ENCODE peak calls at places on chromosomes 5 and 9, in four cellular contexts. J is GM23248, H is OCI-LY7, C is PC-3. N is an unnamed sample.

GRCh38 chr9:121763561-121764370 is 112.3 kb downstream of the DAB2IP start:
- DNase-seq in J (no peak), H (no peak), C (no peak), N (peak; percentile 72)

GRCh38 chr5:176362098-176362442 is 506 bp upstream of the KIAA1191 start:
- DNase-seq in J (no peak), H (peak; percentile 53), C (no peak), N (no peak)

GRCh38 chr5:126656397-126657007 is 55.8 kb downstream of the PHAX start:
- DNase-seq in J (peak; percentile 71), H (peak; percentile 55), C (peak; percentile 48), N (peak; percentile 42)

GRCh38 chr9:107794259-107794658 is 304.7 kb upstream of the KLF4 start:
- DNase-seq in J (no peak), H (no peak), C (peak; percentile 22), N (no peak)

GRCh38 chr9:130867556-130867955 is 29.1 kb downstream of the QRFP start:
- DNase-seq in J (peak; percentile 49), H (no peak), C (no peak), N (no peak)

GRCh38 chr9:19161257-19162025 is 34.1 kb upstream of the PLIN2 start:
- DNase-seq in J (peak; percentile 95), H (no peak), C (peak; percentile 95), N (peak; percentile 97)

GRCh38 chr5:67089200-67089725 is 107.3 kb downstream of the CD180 start:
- DNase-seq in J (peak; percentile 50), H (no peak), C (peak; percentile 54), N (no peak)

GRCh38 chr5:123119334-123119986 is 30.4 kb downstream of the PRDM6 start:
- DNase-seq in J (peak; percentile 65), H (peak; percentile 4), C (no peak), N (peak; percentile 51)

GRCh38 chr5:107286447-107287098 is 384.2 kb downstream of the EFNA5 start:
- DNase-seq in J (no peak), H (no peak), C (no peak), N (no peak)

GRCh38 chr5:2357309-2357708 is 394.2 kb downstream of the IRX2 start:
- DNase-seq in J (no peak), H (no peak), C (no peak), N (no peak)

GRCh38 chr5:87002485-87002884 is 265.2 kb upstream of the RASA1 start:
- DNase-seq in J (no peak), H (no peak), C (no peak), N (no peak)

GRCh38 chr5:175714686-175715085 is 56.8 kb downstream of the HRH2 start:
- DNase-seq in J (no peak), H (no peak), C (no peak), N (no peak)

GRCh38 chr9:88776717-88777497 is 214.4 kb upstream of the S1PR3 start:
- DNase-seq in J (peak; percentile 88), H (no peak), C (peak; percentile 88), N (peak; percentile 91)

GRCh38 chr9:38067892-38068615 is 973 bp downstream of the SHB start:
- DNase-seq in J (peak; percentile 53), H (no peak), C (no peak), N (no peak)

GRCh38 chr5:115875447-115875846 is 33.7 kb downstream of the AP3S1 start:
- DNase-seq in J (peak; percentile 10), H (no peak), C (peak; percentile 4), N (no peak)

GRCh38 chr5:159073030-159073429 is 26.7 kb downstream of the EBF1 start:
- DNase-seq in J (no peak), H (no peak), C (no peak), N (no peak)

DNA sequence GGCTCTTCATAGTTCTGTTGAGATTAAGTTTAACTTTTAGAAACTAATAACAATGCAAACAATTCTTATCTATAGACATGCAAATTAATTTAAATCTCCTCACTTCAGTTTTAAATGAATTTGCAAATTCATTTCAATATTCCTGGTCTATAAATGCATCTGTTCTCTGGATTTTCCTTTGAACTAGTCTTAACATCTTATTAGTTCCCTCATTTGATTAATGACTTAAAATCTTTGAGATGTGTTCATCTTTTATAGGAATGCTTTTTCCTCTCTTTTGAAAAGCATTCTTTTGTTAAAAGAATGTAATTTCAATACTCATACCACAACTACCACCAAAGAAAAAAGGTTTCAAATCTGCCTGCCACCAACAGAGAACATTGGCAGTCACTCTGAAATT is 169.4 kb downstream of the RASEF start:
- DNase-seq in J (no peak), H (no peak), C (no peak), N (no peak)
- H3K9me2 ChIP-seq in J (no peaks in the 10 kb centered on the region), H (no peaks in the 10 kb centered on the region), C (no peaks in the 10 kb centered on the region), N (no peaks in the 10 kb centered on the region)

DNA sequence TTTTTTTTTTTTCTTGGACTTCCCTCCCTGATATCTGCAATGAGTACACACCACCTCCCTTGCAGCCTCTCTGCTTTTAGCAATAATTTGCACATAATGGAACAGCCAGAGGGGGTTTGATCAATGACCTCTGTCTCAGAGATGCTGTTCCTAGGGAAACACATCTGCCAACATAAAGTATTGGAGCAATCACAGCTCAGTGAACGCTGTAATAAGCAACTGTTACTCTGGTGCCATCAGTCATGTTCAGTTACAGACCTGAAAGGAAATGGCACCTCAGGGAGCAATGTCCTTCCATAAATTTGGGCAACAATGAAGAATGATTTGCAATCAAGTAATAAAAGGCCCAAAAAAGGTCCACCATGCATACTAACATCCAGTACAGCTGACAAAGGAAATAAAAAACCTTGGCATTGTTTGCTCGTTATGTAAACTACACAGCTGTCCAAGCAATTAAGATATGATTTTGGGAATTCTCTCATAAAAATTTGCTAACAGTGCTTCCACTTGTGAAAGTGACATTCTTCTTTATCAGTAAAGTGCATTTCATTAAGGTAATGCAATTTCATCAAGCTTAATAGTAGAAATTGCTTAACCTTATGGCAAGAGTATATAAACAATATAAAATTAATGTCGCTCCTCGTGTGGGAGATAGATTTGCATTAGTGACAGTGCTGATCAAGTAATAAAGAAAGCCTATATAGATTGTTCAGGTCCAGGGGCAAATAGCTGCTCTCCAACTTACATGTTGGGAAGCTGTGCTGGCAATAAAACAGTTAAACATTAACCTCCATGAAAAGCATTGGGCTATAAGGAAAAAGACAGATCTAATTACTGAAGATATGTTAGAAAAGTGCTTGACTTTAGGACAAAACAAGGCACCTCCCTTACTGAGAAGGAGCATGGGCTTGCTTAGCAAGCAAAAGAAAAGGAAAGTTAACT is 167.7 kb downstream of the RASEF start:
- DNase-seq in J (no peak), H (no peak), C (no peak), N (no peak)
- H3K9me2 ChIP-seq in J (no peaks in the 10 kb centered on the region), H (no peaks in the 10 kb centered on the region), C (no peaks in the 10 kb centered on the region), N (no peaks in the 10 kb centered on the region)

GRCh38 chr9:137960496-137960895 is 82.9 kb downstream of the CACNA1B start:
- DNase-seq in J (no peak), H (no peak), C (no peak), N (no peak)
- H3K9me2 ChIP-seq in J (no peaks in the 10 kb centered on the region), H (no peaks in the 10 kb centered on the region), C (no peaks in the 10 kb centered on the region), N (peaks cover 4% of the 10 kb centered on the region)

DNA sequence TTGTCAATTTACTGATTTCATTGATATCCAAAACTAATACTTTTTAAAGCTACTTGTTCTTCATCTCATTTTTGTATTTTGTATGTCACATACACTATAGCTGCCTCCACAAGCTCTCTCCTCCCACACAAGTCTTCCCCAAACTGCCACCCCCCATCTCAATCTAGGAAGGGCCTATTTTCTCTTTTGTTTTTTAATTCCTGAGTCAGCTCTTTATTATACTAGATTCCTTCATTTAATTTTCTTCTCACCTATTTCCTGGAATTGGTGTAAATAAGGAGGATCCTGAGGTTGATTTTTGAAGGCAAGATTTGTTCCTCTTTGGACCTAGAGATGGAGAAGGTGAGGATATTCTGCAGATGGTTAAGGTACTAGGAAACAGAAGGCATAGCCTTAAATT is 277.4 kb downstream of the GABRB2 start:
- DNase-seq in J (no peak), H (no peak), C (no peak), N (no peak)
- H3K9me2 ChIP-seq in J (no peaks in the 10 kb centered on the region), H (no peaks in the 10 kb centered on the region), C (no peaks in the 10 kb centered on the region), N (no peaks in the 10 kb centered on the region)

DNA sequence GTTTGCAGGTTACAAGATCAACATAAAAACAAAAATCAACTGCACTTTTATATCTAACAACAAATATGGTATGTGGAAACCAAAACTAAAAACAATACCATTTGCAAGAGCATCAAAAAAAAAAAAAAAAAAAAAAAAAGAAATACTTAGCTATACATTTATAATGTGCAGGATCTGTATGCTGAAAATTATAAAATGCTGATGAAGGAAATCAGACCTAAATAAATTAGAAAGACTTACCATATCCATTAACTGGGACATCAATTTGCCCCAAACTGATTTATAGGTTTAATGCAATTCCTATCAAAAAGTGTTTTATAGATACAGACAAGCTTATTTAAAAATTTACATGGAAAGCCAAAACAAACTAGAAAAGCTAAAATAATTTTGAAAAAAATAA is 60.4 kb upstream of the OTP start:
- DNase-seq in J (no peak), H (no peak), C (no peak), N (no peak)
- H3K9me2 ChIP-seq in J (no peaks in the 10 kb centered on the region), H (no peaks in the 10 kb centered on the region), C (no peaks in the 10 kb centered on the region), N (no peaks in the 10 kb centered on the region)

DNA sequence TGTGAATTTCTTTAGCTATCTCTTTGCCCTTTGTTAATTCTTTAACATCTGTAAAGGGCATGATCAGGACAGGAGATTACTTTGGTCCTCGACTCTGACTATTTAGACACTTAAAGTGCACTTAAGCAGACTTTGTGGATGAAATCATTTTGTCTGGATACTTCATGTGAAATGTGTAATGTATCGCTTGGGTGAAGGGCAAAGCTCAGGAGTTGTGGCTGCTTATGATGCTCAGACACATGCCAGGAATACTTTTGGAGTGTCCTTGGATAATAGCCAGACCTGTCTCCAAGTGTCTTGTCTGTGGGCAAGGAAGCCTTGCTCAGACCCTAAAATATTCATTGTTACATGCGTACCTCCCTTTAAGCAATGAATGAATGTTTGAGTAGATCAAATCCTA is 87.8 kb downstream of the RAI14 start:
- DNase-seq in J (peak; percentile 90), H (no peak), C (no peak), N (no peak)
- H3K9me2 ChIP-seq in J (no peaks in the 10 kb centered on the region), H (no peaks in the 10 kb centered on the region), C (no peaks in the 10 kb centered on the region), N (no peaks in the 10 kb centered on the region)

GRCh38 chr5:116914869-116915504 is 340.4 kb upstream of the SEMA6A start:
- DNase-seq in J (no peak), H (no peak), C (no peak), N (no peak)
- H3K9me2 ChIP-seq in J (no peaks in the 10 kb centered on the region), H (no peaks in the 10 kb centered on the region), C (no peaks in the 10 kb centered on the region), N (no peaks in the 10 kb centered on the region)

GRCh38 chr5:81345411-81346003 is 44.1 kb downstream of the ZCCHC9 start:
- DNase-seq in J (no peak), H (no peak), C (no peak), N (no peak)
- H3K9me2 ChIP-seq in J (no peaks in the 10 kb centered on the region), H (no peaks in the 10 kb centered on the region), C (no peaks in the 10 kb centered on the region), N (no peaks in the 10 kb centered on the region)